ENCODE peak calls at places on chromosomes 16 and 17, in eight cellular contexts. W is lower leg skin; D is activated CD8-positive, alpha-beta memory T cell treated with anti-CD3 and anti-CD28 coated beads, Interleukin-2, amount 50 U/mL, for 4 hours; S is GM19239; T is COR-L47; Q is AG09319; N is effector CD4-positive, alpha-beta T cell; A is T-cell. V is an unnamed sample.

GRCh38 chr17:2719861-2720260 is 8.3 kb upstream of the CLUH start:
- DNase-seq in W (no peak), D (no peak), S (no peak), T (no peak), Q (no peak), N (no peak), A (no peak), V (no peak)

GRCh38 chr16:74199066-74199841 is 97.4 kb upstream of the PSMD7 start:
- DNase-seq in W (no peak), D (no peak), S (no peak), T (no peak), Q (no peak), N (no peak), A (no peak), V (no peak)

GRCh38 chr17:80790981-80791742 is 200.5 kb upstream of the CHMP6 start:
- DNase-seq in W (no peak), D (no peak), S (no peak), T (no peak), Q (no peak), N (no peak), A (no peak), V (no peak)

GRCh38 chr17:36627101-36627500 is 25.7 kb downstream of the MRM1 start:
- DNase-seq in W (no peak), D (no peak), S (no peak), T (peak; percentile 84), Q (no peak), N (no peak), A (no peak), V (no peak)

GRCh38 chr17:82369211-82369610 is 2.4 kb upstream of the UTS2R start:
- DNase-seq in W (no peak), D (no peak), S (no peak), T (no peak), Q (no peak), N (no peak), A (no peak), V (no peak)

GRCh38 chr17:68455756-68456528 is 1.4 kb downstream of the WIPI1 start:
- DNase-seq in W (no peak), D (no peak), S (no peak), T (peak; percentile 83), Q (peak; percentile 81), N (no peak), A (no peak), V (no peak)

GRCh38 chr16:23182675-23183485 is at the start of gene SCNN1G:
- DNase-seq in W (no peak), D (no peak), S (peak; percentile 20), T (no peak), Q (no peak), N (no peak), A (no peak), V (no peak)

GRCh38 chr16:83002351-83003334 is 375.9 kb downstream of the CDH13 start:
- DNase-seq in W (no peak), D (no peak), S (no peak), T (no peak), Q (no peak), N (no peak), A (no peak), V (no peak)

GRCh38 chr17:73194514-73195222 is 1.8 kb downstream of the COG1 start:
- DNase-seq in W (no peak), D (no peak), S (no peak), T (no peak), Q (no peak), N (no peak), A (no peak), V (no peak)

GRCh38 chr17:7835818-7836595 is 2.0 kb downstream of the KDM6B start:
- DNase-seq in W (no peak), D (peak; percentile 48), S (no peak), T (no peak), Q (no peak), N (peak; percentile 57), A (no peak), V (no peak)

GRCh38 chr16:11212819-11213196 is 43.2 kb downstream of the SOCS1 start:
- DNase-seq in W (no peak), D (no peak), S (no peak), T (no peak), Q (no peak), N (no peak), A (no peak), V (no peak)

GRCh38 chr17:5706835-5707234 is 122.5 kb upstream of the NLRP1 start:
- DNase-seq in W (peak; percentile 35), D (peak; percentile 57), S (peak; percentile 44), T (no peak), Q (peak; percentile 18), N (peak; percentile 47), A (peak; percentile 12), V (peak; percentile 4)

GRCh38 chr16:27427538-27427937 is 25.6 kb downstream of the IL21R start:
- DNase-seq in W (peak; percentile 3), D (no peak), S (no peak), T (no peak), Q (no peak), N (no peak), A (no peak), V (no peak)

GRCh38 chr16:74896389-74897370 is 88.2 kb downstream of the WDR59 start:
- DNase-seq in W (no peak), D (no peak), S (no peak), T (no peak), Q (no peak), N (no peak), A (no peak), V (no peak)

GRCh38 chr17:74786411-74787097 is 10.4 kb upstream of the NAT9 start:
- DNase-seq in W (peak; percentile 34), D (no peak), S (no peak), T (no peak), Q (no peak), N (no peak), A (no peak), V (no peak)